ENCODE peak calls at places on chromosome 7, in eight cellular contexts. E, H, C, Q, Y, L, O and G are unnamed samples.

GRCh38 chr7:102841290-102841689 is 71.5 kb upstream of the LRRC17 start:
- DNase-seq in E (no peak), O (no peak), Y (no peak), H (no peak), Q (no peak), L (no peak), C (no peak), G (no peak)

GRCh38 chr7:134113655-134114054 is 13.5 kb upstream of the LRGUK start:
- DNase-seq in C (no peak), Y (no peak), H (no peak), O (no peak), Q (no peak), E (no peak), L (no peak), G (no peak)

GRCh38 chr7:121107923-121108498 is 119.5 kb downstream of the CPED1 start:
- DNase-seq in Y (no peak), L (peak), H (no peak), O (no peak), Q (no peak), C (no peak), E (peak), G (no peak)

GRCh38 chr7:76231071-76231470 is 29.4 kb downstream of the SRRM3 start:
- DNase-seq in C (no peak), L (no peak), H (no peak), Y (no peak), O (no peak), E (no peak), Q (no peak), G (no peak)

GRCh38 chr7:107596881-107597581 is 17.0 kb downstream of the BCAP29 start:
- DNase-seq in E (no peak), O (no peak), H (no peak), Y (no peak), L (no peak), C (no peak), Q (no peak), G (no peak)

GRCh38 chr7:154857728-154858681 is 144.9 kb downstream of the PAXIP1 start:
- DNase-seq in L (peak), Y (no peak), Q (no peak), E (no peak), H (no peak), C (peak), O (no peak), G (no peak)

GRCh38 chr7:66841898-66842297 is 79.1 kb upstream of the TMEM248 start:
- DNase-seq in E (no peak), O (no peak), H (no peak), Y (no peak), Q (no peak), C (no peak), L (no peak), G (no peak)

GRCh38 chr7:55517191-55517633 is 55.1 kb downstream of the VOPP1 start:
- DNase-seq in L (no peak), E (peak), H (no peak), Y (no peak), O (no peak), C (no peak), Q (no peak), G (no peak)

GRCh38 chr7:127996253-127997071 is 34.8 kb downstream of the LRRC4 start:
- DNase-seq in C (no peak), Y (no peak), H (no peak), E (no peak), L (no peak), Q (no peak), O (no peak), G (no peak)

GRCh38 chr7:67392596-67393438 is 396.2 kb downstream of the TYW1 start:
- DNase-seq in Y (no peak), L (no peak), C (no peak), Q (no peak), H (peak), E (no peak), O (no peak), G (no peak)

GRCh38 chr7:44889096-44889775 is 3.9 kb upstream of the PURB start:
- DNase-seq in E (no peak), C (no peak), O (no peak), Q (no peak), Y (no peak), H (no peak), L (no peak), G (no peak)

GRCh38 chr7:133550145-133550544 is 297.3 kb downstream of the EXOC4 start:
- DNase-seq in C (no peak), Y (no peak), L (no peak), H (no peak), Q (no peak), O (no peak), E (no peak), G (no peak)

GRCh38 chr7:53229202-53229601 is 193.8 kb downstream of the POM121L12 start:
- DNase-seq in Q (no peak), L (no peak), C (no peak), Y (no peak), O (no peak), H (no peak), E (no peak), G (no peak)

GRCh38 chr7:100156331-100157068 is 2.0 kb downstream of the TRAPPC14 start:
- DNase-seq in O (no peak), C (no peak), E (no peak), Y (no peak), L (no peak), H (no peak), Q (no peak), G (no peak)
- TF ChIP-seq POLR2A in O (no peak), C (no peak), E (no peak), Y (no peak), L (no peak), H (no peak), Q (no peak), G (no peak)

GRCh38 chr7:74093671-74094223 is 10.1 kb downstream of the LIMK1 start:
- DNase-seq in E (no peak), C (peak), Q (no peak), Y (peak), L (no peak), O (no peak), H (no peak), G (no peak)

GRCh38 chr7:74092964-74093339 is 9.3 kb downstream of the LIMK1 start:
- DNase-seq in O (peak), H (no peak), C (peak), L (no peak), Y (peak), E (peak), Q (peak), G (no peak)

GRCh38 chr7:74097937-74098614 is 14.5 kb downstream of the LIMK1 start:
- DNase-seq in Y (peak), L (peak), E (peak), C (peak), H (no peak), O (peak), Q (peak), G (no peak)

GRCh38 chr7:74092321-74092963 is 8.8 kb downstream of the LIMK1 start:
- DNase-seq in Y (no peak), H (no peak), C (peak), O (no peak), E (no peak), Q (no peak), L (no peak), G (no peak)

DNA sequence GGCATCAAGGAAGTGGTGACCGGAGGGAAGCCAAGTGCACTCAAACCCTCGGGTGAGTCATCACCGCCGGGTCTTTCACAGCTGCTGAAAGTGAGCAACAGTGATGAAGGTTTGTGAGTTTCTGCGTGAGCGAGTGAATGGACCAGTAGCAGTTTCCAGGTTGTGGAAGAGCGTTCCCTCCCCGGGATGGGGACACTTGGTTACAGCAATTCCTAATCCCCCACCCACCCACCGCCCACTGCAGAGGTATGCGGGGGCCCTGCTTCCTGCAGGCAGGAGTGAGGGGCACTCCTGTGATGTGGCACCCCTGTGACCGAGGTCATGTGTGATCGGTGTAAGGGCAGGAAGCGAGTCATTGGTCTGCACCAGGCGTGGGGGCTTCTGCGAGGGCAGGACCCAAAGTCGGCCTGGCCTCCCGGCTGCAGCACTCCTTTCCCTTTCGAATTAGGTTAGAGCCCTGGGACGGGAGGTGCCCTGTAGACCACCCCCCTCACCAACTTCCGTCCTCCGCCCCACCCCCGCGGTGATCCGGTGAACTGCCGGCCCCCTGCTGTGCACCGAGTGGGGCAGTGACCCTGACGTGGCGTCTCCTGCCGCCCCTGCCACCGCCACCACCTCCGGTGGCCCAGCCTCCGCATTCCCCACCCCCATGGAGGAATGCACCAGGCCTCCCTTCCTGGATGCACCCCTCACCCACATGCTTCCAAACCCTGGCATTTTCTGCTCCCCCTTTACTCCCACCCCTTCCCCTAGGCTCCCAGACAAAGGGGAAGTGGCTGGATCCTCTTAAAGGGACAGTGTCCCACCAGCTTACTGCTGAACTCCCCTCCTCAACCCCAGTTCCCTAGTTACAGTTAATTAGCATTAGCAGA is 10.9 kb downstream of the LIMK1 start:
- DNase-seq in C (peak), L (peak), O (peak), Q (peak), Y (peak), E (peak), H (peak), G (no peak)
- TF ChIP-seq POLR2A in C (no peak), L (peak), O (no peak), Q (peak), Y (no peak), E (no peak), H (no peak), G (no peak)

DNA sequence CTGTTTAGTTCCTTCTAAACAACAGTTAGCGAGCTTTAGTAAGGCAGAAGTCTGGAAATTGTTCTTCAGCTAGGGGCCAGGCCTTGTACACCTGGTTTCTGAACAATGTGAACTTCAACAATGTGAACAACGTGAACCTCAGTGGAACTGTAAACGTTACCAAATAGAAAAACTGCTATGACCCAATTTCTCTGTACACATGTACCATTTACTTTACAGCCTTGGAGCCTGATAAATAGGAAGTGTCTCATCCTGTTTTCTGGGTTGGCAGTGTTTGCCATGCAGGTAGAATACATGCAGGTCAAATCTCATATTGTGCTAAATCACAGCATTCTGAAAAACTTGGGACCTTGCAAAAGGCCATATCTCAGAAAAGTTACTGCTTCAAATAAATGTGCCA is 1.6 kb downstream of the STEAP4 start:
- DNase-seq in H (peak), L (no peak), Q (no peak), Y (no peak), C (no peak), O (no peak), E (no peak), G (no peak)
- TF ChIP-seq POLR2A in H (no peak), L (no peak), Q (no peak), Y (no peak), C (no peak), O (no peak), E (no peak), G (no peak)

DNA sequence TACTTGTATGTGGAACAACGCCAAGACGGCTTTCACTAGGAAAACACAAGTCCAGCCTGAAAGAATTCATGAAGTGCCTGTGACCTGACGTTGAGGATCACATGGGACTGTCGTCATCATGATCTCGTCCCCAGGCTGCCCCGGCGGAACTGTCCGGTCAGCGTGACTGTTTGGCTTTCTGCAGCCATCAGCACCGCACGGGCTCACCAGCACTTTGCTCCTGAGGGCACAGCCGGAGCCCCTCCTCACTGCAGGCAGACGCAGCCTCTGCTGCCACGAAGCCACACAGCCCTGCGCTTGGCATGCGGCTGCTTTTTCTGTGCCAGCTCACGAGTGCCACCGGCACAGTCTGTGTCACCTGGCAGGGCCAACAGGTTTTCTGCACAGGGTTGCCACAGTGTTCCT is 9.4 kb upstream of the GET4 start:
- DNase-seq in E (peak), O (peak), H (peak), Y (peak), C (peak), Q (peak), L (no peak), G (no peak)
- TF ChIP-seq POLR2A in E (no peak), O (no peak), H (peak), Y (no peak), C (no peak), Q (no peak), L (no peak), G (no peak)